ENCODE peak calls at places on chromosomes 6 and 20, in six cellular contexts. Y, G, B, J, O and V are unnamed samples.

GRCh38 chr6:5665173-5665572 is 341.6 kb downstream of the NRN1 start:
- DNase-seq in J (no peak), Y (no peak), G (no peak), B (no peak), O (no peak), V (no peak)

GRCh38 chr20:48945840-48946514 is 24.5 kb downstream of the ARFGEF2 start:
- DNase-seq in G (no peak), Y (peak; percentile 24), B (no peak), O (no peak), J (no peak), V (no peak)

GRCh38 chr20:51516855-51517254 is 25.7 kb downstream of the NFATC2 start:
- DNase-seq in Y (no peak), J (no peak), B (no peak), O (no peak), G (no peak), V (no peak)

GRCh38 chr20:32289661-32290431 is 12.4 kb downstream of the KIF3B start:
- DNase-seq in B (no peak), J (no peak), Y (no peak), O (no peak), G (no peak), V (no peak)

GRCh38 chr6:17881085-17881883 is 106.2 kb downstream of the KIF13A start:
- DNase-seq in B (no peak), O (no peak), J (no peak), G (no peak), Y (no peak), V (no peak)

GRCh38 chr20:47318027-47318595 is 38.4 kb downstream of the ZMYND8 start:
- DNase-seq in Y (peak; percentile 91), B (no peak), O (no peak), J (no peak), G (peak; percentile 27), V (peak; percentile 37)

GRCh38 chr6:138957484-138957883 is 30.6 kb downstream of the REPS1 start:
- DNase-seq in Y (peak; percentile 69), J (no peak), B (no peak), G (no peak), O (no peak), V (no peak)

GRCh38 chr6:10429638-10430427 is 15.0 kb upstream of the TFAP2A start:
- DNase-seq in Y (peak; percentile 66), O (no peak), B (peak; percentile 15), G (peak; percentile 47), J (peak; percentile 57), V (no peak)

GRCh38 chr6:89122625-89123024 is 4.8 kb upstream of the SRSF12 start:
- DNase-seq in G (no peak), Y (peak; percentile 56), J (peak; percentile 41), B (no peak), O (no peak), V (no peak)

GRCh38 chr6:46504242-46504641 is 13.0 kb upstream of the RCAN2 start:
- DNase-seq in Y (no peak), J (no peak), O (no peak), B (no peak), G (no peak), V (no peak)

GRCh38 chr20:56343861-56344381 is 14.9 kb upstream of the FAM210B start:
- DNase-seq in J (peak; percentile 39), B (peak; percentile 13), Y (peak; percentile 53), O (no peak), G (peak; percentile 59), V (peak; percentile 90)

GRCh38 chr20:38932457-38933120 is 6.4 kb downstream of the FAM83D start:
- DNase-seq in Y (peak; percentile 92), J (no peak), O (peak; percentile 7), G (peak; percentile 36), B (no peak), V (no peak)